ENCODE peak calls at places on chromosomes 13 and 19, in ten cellular contexts. One of them, this sample, is unnamed.

GRCh38 chr13:113879506-113880360 is 15.9 kb upstream of the GAS6 start:
- DNase-seq in mucosa of descending colon: no peak
- DNase-seq in neural crest cell: no peak
- DNase-seq in astrocyte of the spinal cord: no peak
- DNase-seq in heart left ventricle: no peak
- DNase-seq in GM10248: peak
- DNase-seq in B cell: no peak
- DNase-seq in cardiac muscle cell: no peak
- DNase-seq in upper lobe of right lung: no peak
- DNase-seq in AG04450: no peak
- DNase-seq in this sample: no peak

GRCh38 chr19:5961969-5962945 is 15.7 kb downstream of the RANBP3 start:
- DNase-seq in astrocyte of the spinal cord: peak
- DNase-seq in GM10248: no peak
- DNase-seq in cardiac muscle cell: peak
- DNase-seq in AG04450: no peak
- DNase-seq in upper lobe of right lung: peak
- DNase-seq in heart left ventricle: peak
- DNase-seq in mucosa of descending colon: peak
- DNase-seq in B cell: peak
- DNase-seq in neural crest cell: no peak
- DNase-seq in this sample: peak

GRCh38 chr13:30551194-30551593 is 66.5 kb upstream of the USPL1 start:
- DNase-seq in heart left ventricle: no peak
- DNase-seq in cardiac muscle cell: peak
- DNase-seq in B cell: peak
- DNase-seq in neural crest cell: no peak
- DNase-seq in GM10248: peak
- DNase-seq in upper lobe of right lung: no peak
- DNase-seq in astrocyte of the spinal cord: peak
- DNase-seq in mucosa of descending colon: peak
- DNase-seq in AG04450: no peak
- DNase-seq in this sample: peak

GRCh38 chr13:49400755-49401659 is 42.9 kb downstream of the CAB39L start:
- DNase-seq in astrocyte of the spinal cord: peak
- DNase-seq in mucosa of descending colon: peak
- DNase-seq in cardiac muscle cell: peak
- DNase-seq in heart left ventricle: no peak
- DNase-seq in GM10248: no peak
- DNase-seq in upper lobe of right lung: no peak
- DNase-seq in B cell: no peak
- DNase-seq in neural crest cell: no peak
- DNase-seq in AG04450: peak
- DNase-seq in this sample: no peak

GRCh38 chr13:106555631-106556328 is 12.2 kb downstream of the ARGLU1 start:
- DNase-seq in astrocyte of the spinal cord: peak
- DNase-seq in upper lobe of right lung: no peak
- DNase-seq in heart left ventricle: no peak
- DNase-seq in neural crest cell: no peak
- DNase-seq in cardiac muscle cell: peak
- DNase-seq in mucosa of descending colon: no peak
- DNase-seq in GM10248: no peak
- DNase-seq in AG04450: no peak
- DNase-seq in B cell: no peak
- DNase-seq in this sample: no peak

GRCh38 chr13:112234131-112234875 is 141.9 kb upstream of the SPACA7 start:
- DNase-seq in mucosa of descending colon: no peak
- DNase-seq in cardiac muscle cell: no peak
- DNase-seq in heart left ventricle: no peak
- DNase-seq in astrocyte of the spinal cord: no peak
- DNase-seq in AG04450: no peak
- DNase-seq in upper lobe of right lung: peak
- DNase-seq in GM10248: no peak
- DNase-seq in B cell: no peak
- DNase-seq in neural crest cell: no peak
- DNase-seq in this sample: no peak

GRCh38 chr13:114099918-114100445 is 32.4 kb downstream of the RASA3 start:
- DNase-seq in GM10248: no peak
- DNase-seq in heart left ventricle: peak
- DNase-seq in mucosa of descending colon: peak
- DNase-seq in upper lobe of right lung: peak
- DNase-seq in cardiac muscle cell: peak
- DNase-seq in AG04450: no peak
- DNase-seq in neural crest cell: no peak
- DNase-seq in astrocyte of the spinal cord: no peak
- DNase-seq in B cell: no peak
- DNase-seq in this sample: no peak

GRCh38 chr13:68378294-68378693 is 1148.2 kb upstream of the PCDH9 start:
- DNase-seq in AG04450: no peak
- DNase-seq in astrocyte of the spinal cord: no peak
- DNase-seq in neural crest cell: no peak
- DNase-seq in B cell: no peak
- DNase-seq in heart left ventricle: no peak
- DNase-seq in cardiac muscle cell: no peak
- DNase-seq in upper lobe of right lung: no peak
- DNase-seq in mucosa of descending colon: no peak
- DNase-seq in GM10248: no peak
- DNase-seq in this sample: no peak

GRCh38 chr19:29379257-29379986 is 146.4 kb upstream of the VSTM2B start:
- DNase-seq in astrocyte of the spinal cord: no peak
- DNase-seq in GM10248: no peak
- DNase-seq in neural crest cell: no peak
- DNase-seq in AG04450: no peak
- DNase-seq in B cell: no peak
- DNase-seq in cardiac muscle cell: no peak
- DNase-seq in heart left ventricle: no peak
- DNase-seq in mucosa of descending colon: no peak
- DNase-seq in upper lobe of right lung: no peak
- DNase-seq in this sample: no peak

GRCh38 chr13:44117351-44117750 is 237.6 kb downstream of the LACC1 start:
- DNase-seq in astrocyte of the spinal cord: peak
- DNase-seq in upper lobe of right lung: no peak
- DNase-seq in neural crest cell: no peak
- DNase-seq in mucosa of descending colon: no peak
- DNase-seq in B cell: no peak
- DNase-seq in GM10248: no peak
- DNase-seq in heart left ventricle: no peak
- DNase-seq in AG04450: no peak
- DNase-seq in cardiac muscle cell: peak
- DNase-seq in this sample: no peak

GRCh38 chr13:29059837-29060236 is 239.7 kb downstream of the MTUS2 start:
- DNase-seq in cardiac muscle cell: no peak
- DNase-seq in neural crest cell: no peak
- DNase-seq in B cell: no peak
- DNase-seq in GM10248: no peak
- DNase-seq in astrocyte of the spinal cord: no peak
- DNase-seq in heart left ventricle: peak
- DNase-seq in mucosa of descending colon: no peak
- DNase-seq in AG04450: no peak
- DNase-seq in upper lobe of right lung: no peak
- DNase-seq in this sample: no peak

GRCh38 chr13:51585696-51586095 is 1.4 kb downstream of the WDFY2 start:
- DNase-seq in neural crest cell: no peak
- DNase-seq in GM10248: no peak
- DNase-seq in B cell: no peak
- DNase-seq in upper lobe of right lung: no peak
- DNase-seq in astrocyte of the spinal cord: peak
- DNase-seq in cardiac muscle cell: peak
- DNase-seq in AG04450: no peak
- DNase-seq in mucosa of descending colon: no peak
- DNase-seq in heart left ventricle: no peak
- DNase-seq in this sample: no peak

GRCh38 chr13:27578121-27579030 is 42.0 kb downstream of the LNX2 start:
- DNase-seq in B cell: no peak
- DNase-seq in upper lobe of right lung: no peak
- DNase-seq in cardiac muscle cell: no peak
- DNase-seq in astrocyte of the spinal cord: peak
- DNase-seq in AG04450: no peak
- DNase-seq in neural crest cell: no peak
- DNase-seq in GM10248: no peak
- DNase-seq in heart left ventricle: no peak
- DNase-seq in mucosa of descending colon: no peak
- DNase-seq in this sample: no peak

GRCh38 chr19:5170329-5170745 is 170.3 kb downstream of the PTPRS start:
- DNase-seq in neural crest cell: peak
- DNase-seq in astrocyte of the spinal cord: no peak
- DNase-seq in AG04450: no peak
- DNase-seq in heart left ventricle: no peak
- DNase-seq in upper lobe of right lung: peak
- DNase-seq in cardiac muscle cell: no peak
- DNase-seq in GM10248: no peak
- DNase-seq in mucosa of descending colon: peak
- DNase-seq in B cell: no peak
- DNase-seq in this sample: peak

GRCh38 chr19:4196587-4197148 is 14.2 kb downstream of the ANKRD24 start:
- DNase-seq in cardiac muscle cell: no peak
- DNase-seq in AG04450: no peak
- DNase-seq in upper lobe of right lung: no peak
- DNase-seq in mucosa of descending colon: no peak
- DNase-seq in astrocyte of the spinal cord: no peak
- DNase-seq in heart left ventricle: no peak
- DNase-seq in GM10248: no peak
- DNase-seq in neural crest cell: no peak
- DNase-seq in B cell: no peak
- DNase-seq in this sample: no peak

GRCh38 chr19:46303345-46303701 is 6.5 kb downstream of the HIF3A start:
- DNase-seq in cardiac muscle cell: no peak
- DNase-seq in heart left ventricle: no peak
- DNase-seq in upper lobe of right lung: peak
- DNase-seq in mucosa of descending colon: no peak
- DNase-seq in AG04450: no peak
- DNase-seq in neural crest cell: no peak
- DNase-seq in GM10248: no peak
- DNase-seq in astrocyte of the spinal cord: no peak
- DNase-seq in B cell: no peak
- DNase-seq in this sample: no peak

GRCh38 chr19:49155005-49155826 is at the start of gene HRC:
- DNase-seq in astrocyte of the spinal cord: no peak
- DNase-seq in AG04450: no peak
- DNase-seq in cardiac muscle cell: no peak
- DNase-seq in heart left ventricle: peak
- DNase-seq in B cell: no peak
- DNase-seq in mucosa of descending colon: no peak
- DNase-seq in GM10248: no peak
- DNase-seq in neural crest cell: no peak
- DNase-seq in upper lobe of right lung: no peak
- DNase-seq in this sample: no peak

GRCh38 chr19:53511933-53512374 is 26.0 kb upstream of the ZNF331 start:
- DNase-seq in cardiac muscle cell: peak
- DNase-seq in GM10248: no peak
- DNase-seq in astrocyte of the spinal cord: peak
- DNase-seq in upper lobe of right lung: peak
- DNase-seq in mucosa of descending colon: peak
- DNase-seq in AG04450: peak
- DNase-seq in neural crest cell: peak
- DNase-seq in heart left ventricle: peak
- DNase-seq in B cell: peak
- DNase-seq in this sample: peak

GRCh38 chr13:89628567-89628966 is 1718.9 kb upstream of the MIR17HG start:
- DNase-seq in mucosa of descending colon: no peak
- DNase-seq in GM10248: no peak
- DNase-seq in heart left ventricle: no peak
- DNase-seq in B cell: no peak
- DNase-seq in neural crest cell: no peak
- DNase-seq in cardiac muscle cell: no peak
- DNase-seq in AG04450: no peak
- DNase-seq in astrocyte of the spinal cord: no peak
- DNase-seq in upper lobe of right lung: no peak
- DNase-seq in this sample: no peak
- TF ChIP-seq CTCF in mucosa of descending colon: no peak
- TF ChIP-seq CTCF in GM10248: no peak
- TF ChIP-seq CTCF in heart left ventricle: no peak
- TF ChIP-seq CTCF in B cell: no peak
- TF ChIP-seq CTCF in neural crest cell: no peak
- TF ChIP-seq CTCF in cardiac muscle cell: no peak
- TF ChIP-seq CTCF in AG04450: no peak
- TF ChIP-seq CTCF in astrocyte of the spinal cord: no peak
- TF ChIP-seq CTCF in upper lobe of right lung: no peak
- TF ChIP-seq CTCF in this sample: no peak

DNA sequence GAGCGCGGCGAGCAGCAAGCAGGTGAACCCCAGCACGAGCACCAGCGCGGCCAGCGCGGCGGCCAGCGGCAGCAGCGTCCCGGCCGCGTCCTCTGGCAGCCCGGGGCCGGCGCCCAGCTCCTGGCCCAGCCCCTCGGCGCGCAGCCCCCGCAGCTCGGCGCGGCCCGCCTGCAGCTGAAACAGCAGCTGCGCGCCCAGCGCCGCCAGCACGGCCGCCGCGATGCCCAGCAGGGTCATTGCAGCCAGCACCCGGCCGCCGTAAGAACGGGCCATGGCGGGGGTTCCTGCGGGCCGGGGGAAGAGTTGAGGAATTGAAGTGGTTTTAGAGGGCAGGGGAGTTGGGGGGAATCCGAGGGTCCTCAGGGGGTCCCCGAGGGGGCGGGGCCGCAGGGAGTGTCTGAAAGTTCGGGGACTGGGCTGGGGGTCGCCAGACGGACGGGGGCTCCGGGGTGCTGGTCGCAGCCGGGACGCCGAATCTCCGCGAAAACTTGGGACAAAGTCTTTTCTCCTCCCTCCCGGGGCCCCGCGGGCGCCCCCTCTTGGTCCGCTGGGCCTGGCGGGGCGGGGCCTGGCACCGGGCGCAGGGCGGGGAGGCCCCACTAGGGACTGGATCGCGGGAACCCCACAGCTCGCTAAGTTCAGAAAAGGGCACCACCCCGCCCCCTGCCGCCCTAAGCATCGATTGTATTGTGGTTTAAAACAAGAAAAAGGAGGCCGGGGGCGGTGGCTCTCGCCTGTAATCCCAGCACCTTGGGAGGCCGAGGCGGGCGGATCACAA is at the start of gene TMEM221:
- DNase-seq in AG04450: no peak
- DNase-seq in mucosa of descending colon: peak
- DNase-seq in B cell: peak
- DNase-seq in neural crest cell: peak
- DNase-seq in upper lobe of right lung: peak
- DNase-seq in astrocyte of the spinal cord: no peak
- DNase-seq in GM10248: peak
- DNase-seq in cardiac muscle cell: peak
- DNase-seq in heart left ventricle: peak
- DNase-seq in this sample: peak
- TF ChIP-seq CTCF in AG04450: peak
- TF ChIP-seq CTCF in mucosa of descending colon: peak
- TF ChIP-seq CTCF in B cell: peak
- TF ChIP-seq CTCF in neural crest cell: peak
- TF ChIP-seq CTCF in upper lobe of right lung: peak
- TF ChIP-seq CTCF in astrocyte of the spinal cord: peak
- TF ChIP-seq CTCF in GM10248: peak
- TF ChIP-seq CTCF in cardiac muscle cell: peak
- TF ChIP-seq CTCF in heart left ventricle: peak
- TF ChIP-seq CTCF in this sample: peak

GRCh38 chr19:41354343-41354974 is 737 bp upstream of the TGFB1 start:
- DNase-seq in GM10248: no peak
- DNase-seq in mucosa of descending colon: no peak
- DNase-seq in cardiac muscle cell: no peak
- DNase-seq in AG04450: no peak
- DNase-seq in neural crest cell: no peak
- DNase-seq in B cell: no peak
- DNase-seq in astrocyte of the spinal cord: no peak
- DNase-seq in heart left ventricle: peak
- DNase-seq in upper lobe of right lung: no peak
- DNase-seq in this sample: no peak
- TF ChIP-seq CTCF in GM10248: no peak
- TF ChIP-seq CTCF in mucosa of descending colon: no peak
- TF ChIP-seq CTCF in cardiac muscle cell: no peak
- TF ChIP-seq CTCF in AG04450: no peak
- TF ChIP-seq CTCF in neural crest cell: peak
- TF ChIP-seq CTCF in B cell: peak
- TF ChIP-seq CTCF in astrocyte of the spinal cord: no peak
- TF ChIP-seq CTCF in heart left ventricle: no peak
- TF ChIP-seq CTCF in upper lobe of right lung: no peak
- TF ChIP-seq CTCF in this sample: peak

GRCh38 chr19:10769533-10770491 is 51.9 kb downstream of the DNM2 start:
- DNase-seq in GM10248: no peak
- DNase-seq in upper lobe of right lung: no peak
- DNase-seq in astrocyte of the spinal cord: no peak
- DNase-seq in neural crest cell: no peak
- DNase-seq in mucosa of descending colon: no peak
- DNase-seq in B cell: no peak
- DNase-seq in heart left ventricle: peak
- DNase-seq in AG04450: no peak
- DNase-seq in cardiac muscle cell: peak
- DNase-seq in this sample: peak
- TF ChIP-seq CTCF in GM10248: no peak
- TF ChIP-seq CTCF in upper lobe of right lung: peak
- TF ChIP-seq CTCF in astrocyte of the spinal cord: peak
- TF ChIP-seq CTCF in neural crest cell: peak
- TF ChIP-seq CTCF in mucosa of descending colon: no peak
- TF ChIP-seq CTCF in B cell: peak
- TF ChIP-seq CTCF in heart left ventricle: peak
- TF ChIP-seq CTCF in AG04450: peak
- TF ChIP-seq CTCF in cardiac muscle cell: peak
- TF ChIP-seq CTCF in this sample: peak